ENCODE peak calls at places on chromosomes 3 and 15, in five cellular contexts. N, D, I, X and V are unnamed samples.

GRCh38 chr15:76533995-76534394 is 197.4 kb downstream of the ISL2 start:
- DNase-seq in N (no peak), D (no peak), I (no peak), X (no peak), V (no peak)

GRCh38 chr3:122760457-122761271 is 33.0 kb downstream of the HSPBAP1 start:
- DNase-seq in N (no peak), D (peak), I (peak), X (no peak), V (no peak)

GRCh38 chr3:131350506-131350905 is 31.1 kb upstream of the NUDT16 start:
- DNase-seq in N (no peak), D (no peak), I (no peak), X (no peak), V (no peak)

GRCh38 chr3:20546636-20547035 is 360.6 kb upstream of the SGO1 start:
- DNase-seq in N (no peak), D (no peak), I (no peak), X (no peak), V (no peak)

GRCh38 chr3:136624894-136625815 is 127.0 kb downstream of the STAG1 start:
- DNase-seq in N (no peak), D (peak), I (peak), X (no peak), V (peak)

GRCh38 chr3:66938338-66938963 is 59.7 kb upstream of the KBTBD8 start:
- DNase-seq in N (no peak), D (peak), I (peak), X (no peak), V (no peak)

GRCh38 chr3:95356764-95357501 is 1294.1 kb downstream of the NSUN3 start:
- DNase-seq in N (no peak), D (no peak), I (no peak), X (no peak), V (no peak)

GRCh38 chr3:159669024-159669476 is 319.6 kb upstream of the IL12A start:
- DNase-seq in N (no peak), D (no peak), I (no peak), X (no peak), V (no peak)

GRCh38 chr15:30065025-30065801 is 17.5 kb upstream of the GOLGA8J start:
- DNase-seq in N (no peak), D (no peak), I (no peak), X (no peak), V (peak)

GRCh38 chr3:134038071-134038491 is 8.4 kb upstream of the SLCO2A1 start:
- DNase-seq in N (no peak), D (no peak), I (no peak), X (no peak), V (no peak)

GRCh38 chr3:34020761-34021635 is 222.6 kb downstream of the PDCD6IP start:
- DNase-seq in N (no peak), D (no peak), I (no peak), X (no peak), V (no peak)

GRCh38 chr3:183242431-183242830 is 10.6 kb upstream of the B3GNT5 start:
- DNase-seq in N (no peak), D (no peak), I (no peak), X (no peak), V (no peak)

GRCh38 chr3:99945328-99945995 is 127.8 kb downstream of the CMSS1 start:
- DNase-seq in N (no peak), D (no peak), I (no peak), X (no peak), V (peak)

GRCh38 chr15:99719096-99719541 is 14.1 kb downstream of the LYSMD4 start:
- DNase-seq in N (no peak), D (no peak), I (no peak), X (peak), V (no peak)

GRCh38 chr3:71145954-71146353 is 437.6 kb downstream of the FOXP1 start:
- DNase-seq in N (no peak), D (no peak), I (no peak), X (no peak), V (no peak)

GRCh38 chr3:72234394-72234793 is 449.4 kb upstream of the PROK2 start:
- DNase-seq in N (no peak), D (no peak), I (no peak), X (no peak), V (no peak)

GRCh38 chr3:44827196-44827595 is 34.5 kb upstream of the TMEM42 start:
- DNase-seq in N (no peak), D (no peak), I (no peak), X (no peak), V (no peak)

GRCh38 chr15:71397377-71397776 is 282.1 kb downstream of the THSD4 start:
- DNase-seq in N (no peak), D (no peak), I (no peak), X (no peak), V (no peak)

GRCh38 chr3:174417568-174417967 is 441.6 kb upstream of the NAALADL2 start:
- DNase-seq in N (no peak), D (no peak), I (no peak), X (no peak), V (no peak)

GRCh38 chr3:73520931-73521461 is 103.7 kb downstream of the PDZRN3 start:
- DNase-seq in N (no peak), D (no peak), I (no peak), X (no peak), V (no peak)

GRCh38 chr3:128340904-128341555 is 125.7 kb downstream of the DNAJB8 start:
- DNase-seq in N (no peak), D (no peak), I (no peak), X (no peak), V (no peak)

GRCh38 chr3:58251653-58252052 is 14.1 kb downstream of the ABHD6 start:
- DNase-seq in N (no peak), D (no peak), I (no peak), X (no peak), V (no peak)

GRCh38 chr3:186414735-186415419 is 52.8 kb upstream of the DGKG start:
- DNase-seq in N (no peak), D (no peak), I (no peak), X (no peak), V (no peak)

GRCh38 chr15:40313531-40314398 is 6.0 kb upstream of the PLCB2 start:
- DNase-seq in N (no peak), D (no peak), I (no peak), X (no peak), V (peak)

GRCh38 chr15:88890495-88890894 is 4.8 kb downstream of the HAPLN3 start:
- DNase-seq in N (no peak), D (no peak), I (no peak), X (no peak), V (no peak)
- TF ChIP-seq POLR2AphosphoS5 in N (no peak), D (no peak), I (no peak), X (no peak), V (no peak)

DNA sequence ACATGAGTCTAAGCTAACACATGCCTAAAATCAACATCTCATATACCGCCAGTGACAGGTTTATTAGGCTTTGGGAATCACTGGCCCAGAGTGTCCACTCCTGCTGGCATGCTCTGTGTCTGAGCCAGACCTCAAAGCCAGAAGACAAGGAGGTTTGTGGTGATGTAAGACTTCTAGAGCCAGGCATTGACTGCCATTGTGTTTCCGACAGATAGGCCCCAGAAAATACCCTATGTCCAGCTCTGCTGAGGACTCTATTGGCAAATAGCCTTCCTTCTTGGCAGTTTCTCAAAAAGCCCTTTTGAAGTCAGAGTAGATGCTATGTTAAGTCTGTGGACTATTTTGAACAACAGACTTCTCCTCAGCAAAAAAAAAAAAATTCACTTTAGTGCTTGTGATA is 181.9 kb upstream of the UBE2E1 start:
- DNase-seq in N (no peak), D (no peak), I (no peak), X (no peak), V (no peak)
- TF ChIP-seq POLR2AphosphoS5 in N (no peak), D (no peak), I (no peak), X (no peak), V (no peak)

GRCh38 chr15:96487245-96487644 is 156.7 kb downstream of the NR2F2 start:
- DNase-seq in N (no peak), D (no peak), I (no peak), X (no peak), V (no peak)
- TF ChIP-seq POLR2AphosphoS5 in N (no peak), D (no peak), I (no peak), X (no peak), V (no peak)

GRCh38 chr3:152104847-152105415 is 163.8 kb upstream of the MBNL1 start:
- DNase-seq in N (no peak), D (no peak), I (no peak), X (no peak), V (no peak)

GRCh38 chr3:152102410-152102809 is 166.3 kb upstream of the MBNL1 start:
- DNase-seq in N (no peak), D (no peak), I (no peak), X (no peak), V (no peak)

GRCh38 chr3:152109038-152109437 is 159.7 kb upstream of the MBNL1 start:
- DNase-seq in N (no peak), D (peak), I (no peak), X (no peak), V (no peak)

GRCh38 chr3:152103257-152103656 is 165.5 kb upstream of the MBNL1 start:
- DNase-seq in N (no peak), D (no peak), I (no peak), X (no peak), V (no peak)

GRCh38 chr3:152105446-152105845 is 163.3 kb upstream of the MBNL1 start:
- DNase-seq in N (no peak), D (no peak), I (no peak), X (no peak), V (no peak)
- TF ChIP-seq POLR2AphosphoS5 in N (no peak), D (no peak), I (no peak), X (no peak), V (no peak)

DNA sequence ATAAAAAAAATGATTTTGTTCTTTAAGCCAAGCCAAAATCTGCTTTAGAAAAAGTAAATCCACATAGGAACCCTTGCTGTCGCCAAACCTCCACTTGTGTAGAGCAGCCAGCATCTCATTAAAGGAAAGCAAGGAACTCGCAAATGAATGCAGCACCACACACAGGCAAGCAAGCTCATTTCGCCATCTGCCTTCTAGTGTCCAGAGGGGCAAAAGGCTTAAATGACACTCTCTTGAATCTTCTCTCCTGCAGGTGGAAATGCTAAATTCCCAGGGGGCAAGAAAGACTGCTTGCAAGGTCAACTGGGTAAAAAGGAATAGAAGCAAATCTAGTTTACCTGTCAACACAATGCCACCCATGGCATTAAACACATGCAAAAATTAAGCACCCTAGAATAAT is 2.4 kb downstream of the MB21D2 start:
- DNase-seq in N (no peak), D (peak), I (no peak), X (no peak), V (no peak)
- TF ChIP-seq POLR2AphosphoS5 in N (no peak), D (no peak), I (no peak), X (no peak), V (no peak)

DNA sequence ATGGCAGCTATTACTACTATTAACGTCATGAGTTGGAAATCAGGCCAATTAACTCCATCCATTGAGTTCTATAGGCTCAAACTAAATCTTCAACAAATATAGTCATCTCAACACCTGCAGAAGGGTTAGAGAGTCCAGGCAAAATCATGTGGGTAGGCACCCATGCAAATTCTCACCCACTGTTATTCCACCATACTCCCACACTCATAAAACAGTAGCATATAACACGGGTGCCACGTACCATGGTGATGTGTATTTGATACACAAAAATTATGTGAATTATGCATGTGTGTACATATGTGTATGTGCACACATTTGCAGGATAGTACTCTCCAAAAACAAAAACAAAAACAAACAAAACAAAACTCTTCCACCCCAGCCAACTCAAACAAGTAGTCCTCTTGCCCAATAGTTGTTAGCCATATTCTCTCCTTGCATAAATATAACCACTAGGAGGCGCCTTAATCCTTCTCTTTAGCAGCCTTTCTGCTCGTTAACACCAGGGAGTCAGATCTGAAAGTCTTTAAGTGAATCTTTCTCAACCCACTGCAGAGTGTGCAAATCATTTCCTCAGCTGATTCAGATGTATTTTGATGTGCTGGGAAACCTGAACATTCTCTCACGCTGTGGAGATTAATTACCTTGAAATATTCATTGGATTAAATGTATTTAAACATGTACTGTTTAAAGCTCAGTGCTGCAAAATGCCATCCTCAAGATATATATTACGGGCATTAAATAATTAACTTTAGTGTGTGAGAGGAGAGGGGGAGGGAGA is 38.0 kb upstream of the COPB2 start:
- DNase-seq in N (no peak), D (peak), I (peak), X (peak), V (no peak)
- TF ChIP-seq POLR2AphosphoS5 in N (no peak), D (no peak), I (no peak), X (no peak), V (no peak)

GRCh38 chr15:74823324-74823723 is 3.1 kb upstream of the CPLX3 start:
- DNase-seq in N (no peak), D (no peak), I (no peak), X (no peak), V (no peak)

GRCh38 chr15:74820056-74820455 is 6.4 kb upstream of the CPLX3 start:
- DNase-seq in N (no peak), D (no peak), I (no peak), X (no peak), V (no peak)

GRCh38 chr15:74821790-74822158 is 4.7 kb upstream of the CPLX3 start:
- DNase-seq in N (no peak), D (no peak), I (no peak), X (no peak), V (no peak)

GRCh38 chr15:74822233-74822632 is 4.2 kb upstream of the CPLX3 start:
- DNase-seq in N (no peak), D (no peak), I (no peak), X (no peak), V (no peak)

GRCh38 chr15:74821091-74821789 is 5.2 kb upstream of the CPLX3 start:
- DNase-seq in N (no peak), D (peak), I (no peak), X (peak), V (no peak)
- TF ChIP-seq POLR2AphosphoS5 in N (no peak), D (no peak), I (no peak), X (no peak), V (no peak)

GRCh38 chr15:65676123-65676522 is 54.4 kb downstream of the SLC24A1 start:
- DNase-seq in N (no peak), D (no peak), I (no peak), X (no peak), V (no peak)
- TF ChIP-seq POLR2AphosphoS5 in N (no peak), D (no peak), I (no peak), X (no peak), V (no peak)

DNA sequence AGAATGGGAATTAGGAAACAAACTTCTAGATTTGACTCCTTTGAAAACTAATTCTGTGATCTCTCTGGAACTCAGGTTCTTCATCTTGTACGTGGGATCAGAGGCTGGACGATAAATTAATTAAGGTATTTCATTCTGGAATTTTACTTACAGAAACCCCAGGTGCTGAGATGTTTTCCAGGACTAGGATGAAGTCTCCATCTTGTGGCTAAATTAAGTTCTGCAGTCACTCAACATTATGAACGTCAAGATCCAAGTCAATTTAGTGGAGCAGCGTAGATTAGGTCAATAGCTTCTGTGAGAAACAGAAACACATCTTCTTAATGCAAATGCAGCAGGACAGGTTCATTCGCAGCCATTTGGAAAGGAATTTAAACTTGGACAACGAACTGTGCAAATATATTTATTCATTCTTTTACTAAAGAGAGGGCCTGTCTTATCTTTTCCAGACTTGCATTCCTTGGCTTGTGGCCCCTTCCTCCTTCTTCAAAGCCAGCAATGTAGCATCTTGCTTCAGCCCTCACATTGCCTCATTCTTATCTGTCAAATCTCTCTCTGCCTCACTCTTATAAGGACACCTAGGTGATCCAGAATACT is 26.7 kb upstream of the TMC3 start:
- DNase-seq in N (no peak), D (peak), I (peak), X (peak), V (no peak)
- TF ChIP-seq POLR2AphosphoS5 in N (no peak), D (no peak), I (no peak), X (no peak), V (no peak)

DNA sequence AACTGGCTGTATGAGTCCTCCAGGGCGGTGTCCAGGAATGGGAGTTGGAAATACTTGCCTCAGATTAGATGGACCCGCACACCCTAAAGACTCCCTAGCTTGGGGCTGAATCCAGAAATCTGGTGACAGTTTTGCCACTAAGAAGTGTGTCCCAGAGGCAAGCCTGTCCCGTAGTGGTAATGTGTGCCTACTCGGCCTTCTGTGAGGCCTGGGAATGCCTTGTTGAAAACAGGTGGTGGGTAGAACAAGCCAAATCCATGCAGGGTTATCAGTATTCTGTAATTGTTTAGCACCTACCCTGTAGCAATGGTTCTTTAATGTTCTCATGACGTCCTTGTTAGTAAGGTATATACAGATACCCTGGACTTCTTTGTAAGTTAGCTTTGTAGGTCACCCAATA is 1.6 kb downstream of the C3orf52 start:
- DNase-seq in N (no peak), D (no peak), I (no peak), X (no peak), V (no peak)
- TF ChIP-seq POLR2AphosphoS5 in N (no peak), D (no peak), I (no peak), X (no peak), V (no peak)